ENCODE peak calls at places on chromosomes 11 and 22, in ten cellular contexts. One of them, this sample, is unnamed.

GRCh38 chr11:104772806-104773241 is 125.4 kb downstream of the CASP12 start:
- DNase-seq in GM12878: no peak
- DNase-seq in suprapubic skin: no peak
- DNase-seq in SK-N-SH: peak
- DNase-seq in esophagus muscularis mucosa: no peak
- DNase-seq in H1: no peak
- DNase-seq in K562: no peak
- DNase-seq in stomach: no peak
- DNase-seq in transverse colon: no peak
- DNase-seq in HepG2: no peak
- DNase-seq in this sample: no peak

GRCh38 chr11:34004226-34004625 is 47.3 kb upstream of the CAPRIN1 start:
- DNase-seq in stomach: no peak
- DNase-seq in GM12878: no peak
- DNase-seq in suprapubic skin: no peak
- DNase-seq in esophagus muscularis mucosa: no peak
- DNase-seq in K562: no peak
- DNase-seq in SK-N-SH: no peak
- DNase-seq in HepG2: no peak
- DNase-seq in transverse colon: no peak
- DNase-seq in H1: no peak
- DNase-seq in this sample: no peak

GRCh38 chr11:16985297-16985696 is 28.9 kb downstream of the PLEKHA7 start:
- DNase-seq in stomach: peak
- DNase-seq in suprapubic skin: no peak
- DNase-seq in GM12878: no peak
- DNase-seq in SK-N-SH: no peak
- DNase-seq in transverse colon: no peak
- DNase-seq in esophagus muscularis mucosa: no peak
- DNase-seq in HepG2: peak
- DNase-seq in H1: no peak
- DNase-seq in K562: no peak
- DNase-seq in this sample: no peak

GRCh38 chr22:27666272-27666997 is 135.1 kb downstream of the MN1 start:
- DNase-seq in esophagus muscularis mucosa: no peak
- DNase-seq in suprapubic skin: no peak
- DNase-seq in SK-N-SH: no peak
- DNase-seq in transverse colon: no peak
- DNase-seq in stomach: no peak
- DNase-seq in K562: no peak
- DNase-seq in HepG2: no peak
- DNase-seq in H1: no peak
- DNase-seq in GM12878: no peak
- DNase-seq in this sample: no peak

GRCh38 chr22:17205432-17205831 is 13.8 kb downstream of the ADA2 start:
- DNase-seq in suprapubic skin: no peak
- DNase-seq in transverse colon: no peak
- DNase-seq in esophagus muscularis mucosa: no peak
- DNase-seq in K562: no peak
- DNase-seq in GM12878: no peak
- DNase-seq in HepG2: no peak
- DNase-seq in H1: no peak
- DNase-seq in stomach: no peak
- DNase-seq in SK-N-SH: no peak
- DNase-seq in this sample: no peak

GRCh38 chr22:40040927-40041326 is 46.2 kb downstream of the FAM83F start:
- DNase-seq in GM12878: no peak
- DNase-seq in suprapubic skin: no peak
- DNase-seq in esophagus muscularis mucosa: no peak
- DNase-seq in transverse colon: peak
- DNase-seq in stomach: no peak
- DNase-seq in HepG2: no peak
- DNase-seq in SK-N-SH: no peak
- DNase-seq in K562: peak
- DNase-seq in H1: no peak
- DNase-seq in this sample: peak

GRCh38 chr11:8206251-8207079 is 37.6 kb upstream of the RIC3 start:
- DNase-seq in K562: peak
- DNase-seq in HepG2: no peak
- DNase-seq in esophagus muscularis mucosa: no peak
- DNase-seq in H1: peak
- DNase-seq in SK-N-SH: peak
- DNase-seq in stomach: peak
- DNase-seq in GM12878: no peak
- DNase-seq in transverse colon: no peak
- DNase-seq in suprapubic skin: no peak
- DNase-seq in this sample: no peak

GRCh38 chr11:19281041-19281440 is 40.3 kb upstream of the E2F8 start:
- DNase-seq in SK-N-SH: peak
- DNase-seq in K562: no peak
- DNase-seq in GM12878: peak
- DNase-seq in transverse colon: no peak
- DNase-seq in esophagus muscularis mucosa: no peak
- DNase-seq in HepG2: no peak
- DNase-seq in H1: no peak
- DNase-seq in suprapubic skin: no peak
- DNase-seq in stomach: no peak
- DNase-seq in this sample: no peak

GRCh38 chr22:24953294-24954113 is 988 bp downstream of the KIAA1671 start:
- DNase-seq in stomach: peak
- DNase-seq in suprapubic skin: no peak
- DNase-seq in esophagus muscularis mucosa: no peak
- DNase-seq in HepG2: peak
- DNase-seq in SK-N-SH: peak
- DNase-seq in GM12878: no peak
- DNase-seq in H1: peak
- DNase-seq in transverse colon: peak
- DNase-seq in K562: no peak
- DNase-seq in this sample: peak

GRCh38 chr11:118628031-118628430 is 20.6 kb downstream of the PHLDB1 start:
- DNase-seq in K562: no peak
- DNase-seq in esophagus muscularis mucosa: no peak
- DNase-seq in suprapubic skin: no peak
- DNase-seq in H1: no peak
- DNase-seq in transverse colon: no peak
- DNase-seq in stomach: no peak
- DNase-seq in GM12878: no peak
- DNase-seq in SK-N-SH: no peak
- DNase-seq in HepG2: no peak
- DNase-seq in this sample: no peak

GRCh38 chr11:96200243-96200642 is 142.8 kb downstream of the MAML2 start:
- DNase-seq in SK-N-SH: no peak
- DNase-seq in esophagus muscularis mucosa: no peak
- DNase-seq in K562: no peak
- DNase-seq in H1: no peak
- DNase-seq in GM12878: no peak
- DNase-seq in HepG2: no peak
- DNase-seq in suprapubic skin: no peak
- DNase-seq in stomach: no peak
- DNase-seq in transverse colon: no peak
- DNase-seq in this sample: no peak

GRCh38 chr22:43859176-43859575 is 3.1 kb downstream of the SULT4A1 start:
- DNase-seq in SK-N-SH: no peak
- DNase-seq in HepG2: no peak
- DNase-seq in suprapubic skin: no peak
- DNase-seq in stomach: no peak
- DNase-seq in H1: no peak
- DNase-seq in esophagus muscularis mucosa: no peak
- DNase-seq in K562: no peak
- DNase-seq in transverse colon: no peak
- DNase-seq in GM12878: no peak
- DNase-seq in this sample: peak

GRCh38 chr11:59173080-59173963 is 1.4 kb downstream of the DTX4 start:
- DNase-seq in K562: no peak
- DNase-seq in HepG2: peak
- DNase-seq in SK-N-SH: peak
- DNase-seq in esophagus muscularis mucosa: peak
- DNase-seq in stomach: peak
- DNase-seq in suprapubic skin: no peak
- DNase-seq in GM12878: no peak
- DNase-seq in H1: peak
- DNase-seq in transverse colon: peak
- DNase-seq in this sample: no peak

GRCh38 chr11:69060806-69061712 is 12.3 kb downstream of the TPCN2 start:
- DNase-seq in HepG2: no peak
- DNase-seq in transverse colon: no peak
- DNase-seq in GM12878: no peak
- DNase-seq in stomach: no peak
- DNase-seq in SK-N-SH: no peak
- DNase-seq in K562: no peak
- DNase-seq in suprapubic skin: no peak
- DNase-seq in H1: no peak
- DNase-seq in esophagus muscularis mucosa: no peak
- DNase-seq in this sample: no peak

GRCh38 chr22:22856885-22857606 is 30.6 kb upstream of the IGLL5 start:
- DNase-seq in transverse colon: no peak
- DNase-seq in esophagus muscularis mucosa: peak
- DNase-seq in SK-N-SH: no peak
- DNase-seq in GM12878: no peak
- DNase-seq in HepG2: no peak
- DNase-seq in H1: no peak
- DNase-seq in suprapubic skin: no peak
- DNase-seq in K562: no peak
- DNase-seq in stomach: no peak
- DNase-seq in this sample: no peak
- TF ChIP-seq POLR2AphosphoS5 in transverse colon: no peak
- TF ChIP-seq POLR2AphosphoS5 in esophagus muscularis mucosa: no peak
- TF ChIP-seq POLR2AphosphoS5 in SK-N-SH: no peak
- TF ChIP-seq POLR2AphosphoS5 in GM12878: no peak
- TF ChIP-seq POLR2AphosphoS5 in HepG2: no peak
- TF ChIP-seq POLR2AphosphoS5 in H1: no peak
- TF ChIP-seq POLR2AphosphoS5 in suprapubic skin: no peak
- TF ChIP-seq POLR2AphosphoS5 in K562: no peak
- TF ChIP-seq POLR2AphosphoS5 in stomach: no peak
- TF ChIP-seq POLR2AphosphoS5 in this sample: no peak

DNA sequence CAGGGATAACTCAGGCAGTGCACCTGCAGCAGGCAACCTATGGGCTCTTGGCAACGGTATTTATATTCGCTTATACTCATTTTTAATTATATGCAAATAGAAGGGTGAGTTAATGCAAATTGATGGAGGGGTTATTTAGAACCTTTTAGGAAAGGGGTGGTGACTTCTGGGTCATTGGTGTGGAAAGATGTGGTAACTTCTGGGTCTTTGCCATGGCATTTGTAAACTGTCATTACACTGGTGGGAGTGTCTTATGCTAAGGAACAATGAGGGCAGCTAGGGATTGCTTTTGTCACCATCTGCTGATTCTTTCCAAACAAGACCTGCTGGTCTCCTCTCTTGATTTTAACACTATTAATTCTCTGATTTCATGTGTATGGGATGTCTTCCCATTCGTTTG is 11.7 kb upstream of the KAT5 start:
- DNase-seq in HepG2: no peak
- DNase-seq in suprapubic skin: no peak
- DNase-seq in K562: no peak
- DNase-seq in GM12878: no peak
- DNase-seq in SK-N-SH: no peak
- DNase-seq in transverse colon: no peak
- DNase-seq in esophagus muscularis mucosa: no peak
- DNase-seq in H1: no peak
- DNase-seq in stomach: no peak
- DNase-seq in this sample: no peak
- TF ChIP-seq EP300 in HepG2: no peak
- TF ChIP-seq EP300 in suprapubic skin: no peak
- TF ChIP-seq EP300 in K562: no peak
- TF ChIP-seq EP300 in GM12878: no peak
- TF ChIP-seq EP300 in SK-N-SH: no peak
- TF ChIP-seq EP300 in transverse colon: no peak
- TF ChIP-seq EP300 in esophagus muscularis mucosa: no peak
- TF ChIP-seq EP300 in H1: no peak
- TF ChIP-seq EP300 in stomach: no peak
- TF ChIP-seq EP300 in this sample: no peak

DNA sequence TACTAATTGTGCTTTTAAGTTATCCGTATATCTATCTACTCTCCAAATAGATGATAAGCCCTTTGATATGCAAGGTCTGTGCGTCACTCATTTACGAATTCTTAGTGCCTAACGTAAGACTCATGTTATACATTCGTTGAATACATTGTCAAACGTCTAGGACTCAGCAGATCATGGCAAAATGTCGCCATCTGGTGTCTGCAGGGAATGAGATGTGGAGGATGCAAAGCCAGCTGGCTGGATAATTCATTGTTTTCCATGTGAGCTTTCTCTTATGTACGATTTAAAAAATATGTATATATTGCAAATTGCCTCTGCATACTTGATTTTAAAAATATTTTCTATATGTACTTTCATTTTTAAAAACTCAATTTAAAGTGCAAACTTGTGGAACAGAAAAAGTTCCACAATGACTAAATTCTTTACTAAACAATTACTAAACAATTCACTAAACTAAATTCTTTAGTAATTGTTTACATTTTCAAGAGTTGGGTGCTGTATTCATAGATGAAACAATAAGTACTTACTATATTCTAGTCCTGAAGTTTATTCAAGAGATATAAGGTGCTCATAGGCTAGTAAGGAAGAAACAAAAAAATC is 33.8 kb downstream of the ZNF202 start:
- DNase-seq in esophagus muscularis mucosa: no peak
- DNase-seq in stomach: peak
- DNase-seq in GM12878: peak
- DNase-seq in HepG2: peak
- DNase-seq in H1: peak
- DNase-seq in suprapubic skin: no peak
- DNase-seq in K562: peak
- DNase-seq in transverse colon: peak
- DNase-seq in SK-N-SH: peak
- DNase-seq in this sample: no peak
- H3K4me3 ChIP-seq in esophagus muscularis mucosa: no peak
- H3K4me3 ChIP-seq in stomach: no peak
- H3K4me3 ChIP-seq in GM12878: no peak
- H3K4me3 ChIP-seq in HepG2: no peak
- H3K4me3 ChIP-seq in H1: no peak
- H3K4me3 ChIP-seq in suprapubic skin: no peak
- H3K4me3 ChIP-seq in K562: no peak
- H3K4me3 ChIP-seq in transverse colon: no peak
- H3K4me3 ChIP-seq in SK-N-SH: no peak
- H3K4me3 ChIP-seq in this sample: no peak

DNA sequence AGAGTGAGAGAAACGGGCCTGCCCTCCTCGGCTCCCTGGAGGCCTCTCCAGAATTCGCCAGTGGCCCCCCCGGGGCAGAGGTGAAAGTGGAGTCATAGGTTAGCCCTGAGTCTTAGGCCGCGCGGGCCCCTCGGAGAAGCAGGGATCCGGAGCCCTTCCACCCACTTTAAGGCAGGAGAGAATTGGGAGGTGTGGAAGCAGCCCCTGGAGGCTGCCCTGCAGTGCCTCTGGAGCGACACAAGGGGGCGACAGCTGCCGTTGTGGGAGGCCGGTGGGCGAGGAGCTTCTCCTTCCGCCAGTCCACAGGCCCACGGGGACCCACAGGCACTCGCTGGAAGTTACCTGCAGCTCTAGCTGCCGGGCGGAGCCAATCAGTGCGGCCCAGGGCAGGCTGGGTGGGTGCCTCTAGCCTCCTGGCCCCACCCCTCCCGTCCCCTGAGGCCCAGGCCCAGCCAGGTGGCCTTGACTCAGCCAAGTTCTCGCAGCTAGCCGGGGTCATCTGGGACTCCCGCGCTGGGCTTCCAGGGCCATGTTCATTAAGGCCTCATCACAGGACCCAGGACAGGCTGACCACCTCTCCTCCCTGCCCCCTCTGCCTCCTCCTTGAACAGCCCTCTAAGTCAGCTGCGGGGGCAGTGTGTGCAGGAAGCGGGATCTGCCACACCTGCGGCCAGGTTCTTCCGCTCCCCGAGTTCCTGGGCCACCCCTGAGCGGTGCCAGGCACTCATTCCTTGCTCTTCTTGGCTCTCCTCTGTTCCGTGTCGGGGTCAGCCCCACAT is 5.0 kb downstream of the DGKZ start:
- DNase-seq in stomach: peak
- DNase-seq in suprapubic skin: no peak
- DNase-seq in HepG2: no peak
- DNase-seq in SK-N-SH: peak
- DNase-seq in GM12878: no peak
- DNase-seq in esophagus muscularis mucosa: no peak
- DNase-seq in K562: peak
- DNase-seq in H1: peak
- DNase-seq in transverse colon: peak
- DNase-seq in this sample: no peak
- TF ChIP-seq POLR2AphosphoS5 in stomach: peak
- TF ChIP-seq POLR2AphosphoS5 in suprapubic skin: no peak
- TF ChIP-seq POLR2AphosphoS5 in HepG2: no peak
- TF ChIP-seq POLR2AphosphoS5 in SK-N-SH: no peak
- TF ChIP-seq POLR2AphosphoS5 in GM12878: no peak
- TF ChIP-seq POLR2AphosphoS5 in esophagus muscularis mucosa: no peak
- TF ChIP-seq POLR2AphosphoS5 in K562: peak
- TF ChIP-seq POLR2AphosphoS5 in H1: no peak
- TF ChIP-seq POLR2AphosphoS5 in transverse colon: no peak
- TF ChIP-seq POLR2AphosphoS5 in this sample: no peak

This sample was measured in sigmoid colon.